ENCODE peak calls at places on chromosomes 11 and 22, in eight cellular contexts. K is astrocyte of the hippocampus; N is AG10803; C is stimulated activated effector memory CD8-positive, alpha-beta T cell treated with anti-CD3 and anti-CD28 coated beads, Interleukin-12 subunit alpha, Interleukin-12 subunit beta, amount 100 ng/mL, for 72 hours; V is NCI-H2081; H is hypothalamus; R is KBM-7; Q is stimulated activated naive CD8-positive, alpha-beta T cell treated with anti-CD3 and anti-CD28 coated beads, Interleukin-15, Interleukin-2, amounts not matched to agents 100 U/mL and 50 U/mL, for 24 hours. D is an unnamed sample.
A peak's percentile ranks its signal among the peaks of the same experiment; 100 is the strongest.

GRCh38 chr22:49026476-49027121 is 801.1 kb downstream of the BRD1 start:
- DNase-seq in C (no peak), N (no peak), H (no peak), K (no peak), V (no peak), Q (no peak), R (no peak), D (no peak)

GRCh38 chr11:82776377-82776776 is 42.7 kb upstream of the FAM181B start:
- DNase-seq in R (no peak), V (no peak), Q (no peak), K (peak; percentile 22), C (no peak), N (no peak), H (no peak), D (no peak)

GRCh38 chr11:124119103-124119502 is 3.9 kb downstream of the VWA5A start:
- DNase-seq in R (no peak), Q (no peak), K (no peak), C (no peak), H (no peak), V (no peak), N (no peak), D (no peak)

GRCh38 chr11:111301004-111301839 is 2.9 kb downstream of the POU2AF3 start:
- DNase-seq in H (no peak), C (no peak), R (no peak), N (no peak), V (peak; percentile 99), Q (no peak), K (no peak), D (no peak)

GRCh38 chr11:2771758-2772466 is 72.1 kb upstream of the KCNQ1OT1 start:
- DNase-seq in H (no peak), Q (no peak), V (no peak), K (no peak), C (no peak), N (no peak), R (no peak), D (peak; percentile 23)

GRCh38 chr22:44483878-44484277 is 14.2 kb downstream of the RTL6 start:
- DNase-seq in R (no peak), C (no peak), K (no peak), N (no peak), H (no peak), Q (no peak), V (no peak), D (no peak)

GRCh38 chr11:86727105-86727504 is 54.7 kb upstream of the ME3 start:
- DNase-seq in C (no peak), K (no peak), V (no peak), Q (no peak), H (no peak), N (no peak), R (no peak), D (no peak)

GRCh38 chr11:45056529-45056928 is 89.9 kb upstream of the PRDM11 start:
- DNase-seq in H (no peak), V (peak; percentile 35), N (no peak), K (no peak), C (no peak), Q (no peak), R (no peak), D (no peak)

GRCh38 chr11:47003180-47003877 is 66.8 kb downstream of the CSTPP1 start:
- DNase-seq in H (no peak), K (no peak), N (peak; percentile 24), Q (peak; percentile 46), V (no peak), C (no peak), R (peak; percentile 46), D (peak; percentile 21)

GRCh38 chr22:39748877-39749276 is 144.7 kb downstream of the ENTHD1 start:
- DNase-seq in K (peak; percentile 8), Q (no peak), H (no peak), R (no peak), V (peak; percentile 65), C (no peak), N (peak; percentile 18), D (no peak)

GRCh38 chr22:24474221-24474620 is 20.9 kb upstream of the UPB1 start:
- DNase-seq in H (no peak), N (peak; percentile 91), Q (no peak), K (peak; percentile 92), R (no peak), V (no peak), C (no peak), D (no peak)

GRCh38 chr11:8654503-8654902 is 28.0 kb downstream of the TRIM66 start:
- DNase-seq in C (no peak), Q (no peak), R (no peak), V (no peak), N (no peak), H (no peak), K (no peak), D (no peak)

GRCh38 chr22:40469181-40469580 is 98.8 kb downstream of the SGSM3 start:
- DNase-seq in N (no peak), H (no peak), Q (no peak), K (no peak), C (no peak), R (no peak), V (no peak), D (no peak)

GRCh38 chr11:92130432-92130831 is 94.2 kb upstream of the FAT3 start:
- DNase-seq in N (peak; percentile 68), V (no peak), C (no peak), H (no peak), K (peak; percentile 28), Q (no peak), R (no peak), D (no peak)